ENCODE peak calls at places on chromosomes 3 and 15, in five cellular contexts. U, K, N, O and C are unnamed samples.

GRCh38 chr3:39294446-39295183 is 14.8 kb upstream of the CX3CR1 start:
- DNase-seq in O (no peak), N (no peak), U (no peak), K (no peak), C (no peak)

GRCh38 chr3:189914799-189915198 is 205.9 kb downstream of the P3H2 start:
- DNase-seq in U (peak), O (peak), K (no peak), N (no peak), C (no peak)

GRCh38 chr15:28043625-28044520 is 55.2 kb downstream of the OCA2 start:
- DNase-seq in N (no peak), K (no peak), O (no peak), U (no peak), C (no peak)

GRCh38 chr3:117892991-117893390 is 1141.7 kb downstream of the IGSF11 start:
- DNase-seq in O (no peak), N (no peak), K (no peak), U (no peak), C (no peak)

GRCh38 chr3:183636221-183637105 is 1.0 kb downstream of the KLHL24 start:
- DNase-seq in O (peak), N (peak), U (peak), K (peak), C (peak)

GRCh38 chr3:10370429-10370828 is 49.5 kb upstream of the SEC13 start:
- DNase-seq in U (no peak), K (no peak), N (peak), O (no peak), C (no peak)

GRCh38 chr3:190494907-190495306 is 19.0 kb upstream of the IL1RAP start:
- DNase-seq in O (no peak), K (no peak), U (no peak), N (no peak), C (no peak)

GRCh38 chr3:188993140-188993539 is 178.6 kb upstream of the TPRG1 start:
- DNase-seq in N (no peak), U (no peak), K (no peak), O (no peak), C (no peak)

GRCh38 chr3:14042680-14043079 is 82.0 kb downstream of the CHCHD4 start:
- DNase-seq in O (no peak), U (no peak), N (no peak), K (no peak), C (no peak)

GRCh38 chr3:14503033-14503705 is 37.0 kb downstream of the GRIP2 start:
- DNase-seq in U (no peak), O (no peak), N (no peak), K (no peak), C (no peak)

GRCh38 chr15:62554164-62554563 is 389.1 kb upstream of the C2CD4B start:
- DNase-seq in U (no peak), N (no peak), K (no peak), O (no peak), C (no peak)

GRCh38 chr3:187520027-187520945 is 149.9 kb downstream of the SST start:
- DNase-seq in U (no peak), K (no peak), N (no peak), O (no peak), C (no peak)

GRCh38 chr3:168048414-168049330 is 47.1 kb downstream of the GOLIM4 start:
- DNase-seq in N (no peak), K (no peak), U (no peak), O (no peak), C (no peak)

GRCh38 chr15:90594297-90594696 is 64.6 kb downstream of the CRTC3 start:
- DNase-seq in U (peak), N (peak), K (peak), O (no peak), C (no peak)

GRCh38 chr3:132343018-132343612 is 25.9 kb downstream of the ACP3 start:
- DNase-seq in O (peak), U (peak), N (peak), K (no peak), C (peak)

GRCh38 chr3:126557415-126557745 is 1.4 kb downstream of the C3orf22 start:
- DNase-seq in U (no peak), K (no peak), N (no peak), O (no peak), C (no peak)

GRCh38 chr3:136612512-136612911 is 139.7 kb downstream of the STAG1 start:
- DNase-seq in U (no peak), O (no peak), K (no peak), N (no peak), C (no peak)

GRCh38 chr3:94862703-94863102 is 799.8 kb downstream of the NSUN3 start:
- DNase-seq in O (peak), K (no peak), U (peak), N (no peak), C (no peak)

GRCh38 chr3:182105875-182106274 is 394.1 kb downstream of the SOX2 start:
- DNase-seq in U (no peak), O (no peak), N (no peak), K (no peak), C (no peak)

GRCh38 chr15:21261396-21261964 is 178.8 kb downstream of the POTEB3 start:
- DNase-seq in K (no peak), U (no peak), O (no peak), N (no peak), C (no peak)

GRCh38 chr3:146160233-146160963 is 586 bp downstream of the PLOD2 start:
- DNase-seq in N (peak), U (peak), O (no peak), K (peak), C (peak)

GRCh38 chr15:91866971-91867372 is 13.5 kb downstream of the SLCO3A1 start:
- DNase-seq in U (no peak), O (no peak), K (no peak), N (peak), C (no peak)

GRCh38 chr3:79003994-79004393 is 763.8 kb downstream of the ROBO1 start:
- DNase-seq in K (no peak), U (no peak), N (no peak), O (no peak), C (no peak)

GRCh38 chr3:135246027-135246426 is 451.0 kb downstream of the EPHB1 start:
- DNase-seq in O (no peak), U (no peak), K (no peak), N (no peak), C (no peak)

GRCh38 chr3:43062556-43063040 is 43.3 kb downstream of the POMGNT2 start:
- DNase-seq in O (no peak), N (no peak), K (no peak), U (no peak), C (no peak)

GRCh38 chr3:38163117-38163870 is 2.0 kb upstream of the OXSR1 start:
- DNase-seq in U (peak), N (no peak), O (no peak), K (no peak), C (no peak)

GRCh38 chr3:16768956-16769355 is 115.8 kb upstream of the PLCL2 start:
- DNase-seq in O (peak), N (no peak), K (no peak), U (peak), C (no peak)

GRCh38 chr15:28943146-28943545 is 57.4 kb downstream of the APBA2 start:
- DNase-seq in N (no peak), O (no peak), K (peak), U (no peak), C (no peak)

GRCh38 chr3:59320080-59320479 is 270.3 kb upstream of the CFAP20DC start:
- DNase-seq in O (no peak), U (no peak), N (no peak), K (no peak), C (peak)